ENCODE peak calls at places on chromosomes 12 and 14, in nine cellular contexts. N is CD8-positive, alpha-beta memory T cell; S is OCI-LY7; R is upper lobe of right lung; E is aorta; W is right atrium auricular region; U is fibroblast of lung; M is CD4-positive, alpha-beta T cell; Z is CD4-positive, CD25-positive, alpha-beta regulatory T cell. O is an unnamed sample.

GRCh38 chr14:52412426-52412825 is 98.3 kb downstream of the PTGER2 start:
- DNase-seq in R (no peak), S (no peak), N (no peak), Z (no peak), U (peak), E (no peak), W (no peak), M (no peak), O (no peak)

GRCh38 chr12:121805171-121805687 is 1.4 kb downstream of the SETD1B start:
- DNase-seq in M (no peak), E (peak), U (peak), N (no peak), W (no peak), R (no peak), Z (no peak), S (peak), O (no peak)

GRCh38 chr14:60339571-60339970 is 90.5 kb downstream of the PPM1A start:
- DNase-seq in Z (no peak), E (no peak), R (no peak), W (no peak), M (no peak), S (no peak), U (no peak), N (no peak), O (no peak)

GRCh38 chr14:38209572-38210159 is 2.0 kb downstream of the SSTR1 start:
- DNase-seq in M (no peak), N (no peak), U (peak), Z (no peak), W (no peak), R (no peak), E (no peak), S (no peak), O (no peak)

GRCh38 chr12:120979862-120980696 is 1.7 kb downstream of the HNF1A start:
- DNase-seq in Z (no peak), N (no peak), S (no peak), R (no peak), M (no peak), E (no peak), W (no peak), U (no peak), O (no peak)

GRCh38 chr12:121400332-121401139 is 618 bp downstream of the RNF34 start:
- DNase-seq in Z (peak), W (peak), M (peak), R (no peak), E (no peak), U (peak), S (peak), N (peak), O (peak)

GRCh38 chr14:92341791-92342190 is 18.8 kb downstream of the SLC24A4 start:
- DNase-seq in Z (no peak), U (no peak), N (no peak), E (no peak), W (no peak), R (no peak), M (no peak), S (no peak), O (no peak)

GRCh38 chr12:46212108-46212982 is 56.5 kb downstream of the SLC38A1 start:
- DNase-seq in W (no peak), N (no peak), U (no peak), R (no peak), Z (no peak), S (no peak), E (no peak), M (no peak), O (no peak)

GRCh38 chr12:116590561-116590960 is 31.4 kb downstream of the MAP1LC3B2 start:
- DNase-seq in E (no peak), M (no peak), W (no peak), R (no peak), Z (no peak), U (no peak), S (no peak), N (no peak), O (no peak)

GRCh38 chr12:116040412-116040811 is 237.1 kb downstream of the MED13L start:
- DNase-seq in S (no peak), M (no peak), W (no peak), Z (no peak), R (no peak), N (no peak), U (no peak), E (no peak), O (no peak)

GRCh38 chr14:101008631-101009336 is 105.3 kb upstream of the RTL1 start:
- DNase-seq in Z (no peak), R (peak), S (no peak), E (no peak), W (no peak), M (no peak), U (peak), N (no peak), O (no peak)

GRCh38 chr14:102899516-102899900 is 23.0 kb upstream of the AMN start:
- DNase-seq in U (no peak), Z (no peak), E (no peak), W (no peak), S (no peak), R (peak), M (no peak), N (no peak), O (no peak)

GRCh38 chr12:79344855-79345840 is 345.6 kb downstream of the PAWR start:
- DNase-seq in S (peak), R (no peak), N (no peak), U (peak), Z (no peak), W (no peak), M (no peak), E (no peak), O (no peak)

GRCh38 chr14:58772814-58773620 is 135.3 kb downstream of the DACT1 start:
- DNase-seq in R (no peak), E (no peak), U (no peak), Z (no peak), M (no peak), N (no peak), W (no peak), S (no peak), O (no peak)

GRCh38 chr12:68746572-68747180 is 700 bp downstream of the SLC35E3 start:
- DNase-seq in R (peak), W (peak), N (peak), M (no peak), E (peak), S (peak), Z (peak), U (peak), O (peak)

GRCh38 chr14:61948376-61948775 is 186.2 kb downstream of the SNAPC1 start:
- DNase-seq in U (no peak), M (no peak), E (no peak), S (no peak), N (no peak), R (no peak), W (no peak), Z (no peak), O (no peak)

DNA sequence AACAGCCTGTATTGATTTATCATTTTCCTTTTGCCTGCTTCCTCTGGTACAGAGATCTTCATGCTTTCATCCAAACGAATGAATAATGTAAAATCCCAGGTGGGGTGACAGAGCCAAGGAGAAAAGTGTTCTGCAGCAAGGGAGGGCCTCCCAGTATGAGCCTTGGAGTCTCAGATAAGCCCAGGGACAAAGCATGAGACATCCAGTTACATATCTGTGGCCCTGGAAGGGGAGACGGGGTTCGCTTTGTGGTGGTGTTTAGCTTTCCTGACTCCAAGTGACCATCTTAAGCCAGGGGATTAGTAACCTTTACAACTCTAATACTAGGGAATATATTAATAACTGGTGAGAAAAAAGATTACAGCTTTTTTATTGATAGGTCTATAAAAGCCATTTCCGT is 177.1 kb downstream of the ETV6 start:
- DNase-seq in U (no peak), W (no peak), R (no peak), S (no peak), M (no peak), Z (no peak), E (no peak), N (no peak), O (no peak)
- H3K27ac ChIP-seq in U (no peak), W (no peak), R (no peak), S (no peak), M (no peak), Z (no peak), E (no peak), N (no peak), O (no peak)

GRCh38 chr12:29004066-29004935 is 144.8 kb upstream of the FAR2 start:
- DNase-seq in N (no peak), W (no peak), M (no peak), Z (no peak), E (no peak), S (no peak), R (no peak), U (no peak), O (no peak)
- H3K27ac ChIP-seq in N (no peak), W (no peak), M (no peak), Z (no peak), E (no peak), S (no peak), R (no peak), U (no peak), O (no peak)

GRCh38 chr12:49301759-49302158 is 6.8 kb downstream of the PRPH start:
- DNase-seq in U (no peak), S (no peak), W (no peak), E (no peak), M (no peak), N (no peak), R (peak), Z (no peak), O (no peak)

GRCh38 chr12:49304161-49304560 is 9.2 kb downstream of the PRPH start:
- DNase-seq in R (peak), N (no peak), U (peak), E (no peak), W (no peak), M (no peak), Z (no peak), S (no peak), O (no peak)

GRCh38 chr12:49309361-49309760 is 13.7 kb upstream of the TROAP start:
- DNase-seq in S (no peak), W (no peak), E (no peak), Z (no peak), U (no peak), M (no peak), N (no peak), R (peak), O (no peak)

DNA sequence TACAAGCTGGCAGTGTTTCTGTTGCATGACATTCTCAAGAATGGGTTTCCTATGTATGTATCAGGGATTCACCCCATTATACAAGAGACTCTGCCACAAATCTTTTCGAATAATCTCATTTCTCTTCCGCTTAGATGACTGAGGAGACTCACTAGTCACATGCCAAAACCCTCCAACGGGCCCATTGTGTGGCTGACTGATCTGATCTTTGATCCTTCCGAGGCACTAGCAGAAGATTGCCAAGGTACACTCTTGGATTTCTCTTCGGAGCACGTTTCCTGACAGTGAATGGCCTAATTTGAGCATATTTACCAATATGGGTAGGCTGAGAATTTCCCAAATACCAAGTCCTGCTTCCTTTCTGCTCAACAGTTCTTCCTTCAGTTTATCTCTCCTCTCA is 10.8 kb downstream of the PRPH start:
- DNase-seq in S (no peak), E (no peak), N (no peak), Z (no peak), U (no peak), W (no peak), R (no peak), M (no peak), O (no peak)
- H3K27ac ChIP-seq in S (no peak), E (no peak), N (no peak), Z (no peak), U (no peak), W (no peak), R (no peak), M (no peak), O (no peak)

DNA sequence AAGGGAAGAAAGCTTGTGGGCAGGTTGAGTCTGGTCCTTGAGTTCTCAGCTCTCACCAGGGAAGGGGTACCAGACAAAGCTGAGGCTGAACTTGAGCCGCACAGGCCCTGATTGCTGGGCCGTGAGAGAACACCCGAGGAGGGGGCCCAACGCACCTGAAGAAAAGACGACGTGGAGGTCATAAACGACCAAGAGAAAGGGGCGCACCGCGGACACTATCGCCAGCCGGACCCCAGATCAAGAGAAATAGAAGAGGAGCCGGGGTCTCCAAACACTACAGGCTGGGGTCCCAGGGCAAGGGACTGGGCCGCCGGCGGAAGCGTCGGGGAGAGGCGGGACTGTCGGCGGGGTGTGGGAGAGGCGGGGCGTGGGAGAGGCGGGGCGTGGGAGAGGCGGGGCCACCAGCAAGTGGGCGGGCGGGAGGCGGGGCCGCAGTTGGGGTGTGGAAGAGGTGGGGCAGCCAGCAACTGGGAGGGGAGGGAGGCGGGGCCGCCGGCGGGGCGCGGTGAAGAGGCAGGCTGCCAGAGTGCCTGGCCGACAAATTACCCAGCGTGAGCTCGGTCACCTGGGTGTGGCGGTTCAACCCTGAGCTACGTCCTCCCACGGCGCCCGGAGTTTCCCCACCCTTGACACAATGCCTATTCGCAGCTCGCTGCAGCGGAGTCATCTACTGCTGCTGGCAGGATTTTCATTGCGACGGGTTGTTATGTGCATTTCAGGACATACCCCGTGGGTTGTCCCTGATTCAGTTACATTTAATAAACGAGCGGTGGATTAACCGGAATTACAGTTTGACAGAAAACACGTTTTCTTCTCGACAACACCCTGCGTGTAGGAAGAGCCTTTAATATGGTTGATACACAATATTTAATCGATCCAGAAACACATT is 15.5 kb upstream of the NEMF start:
- DNase-seq in M (peak), S (peak), U (peak), N (peak), Z (peak), E (peak), R (peak), W (peak), O (peak)
- H3K27ac ChIP-seq in M (peak), S (peak), U (peak), N (peak), Z (peak), E (peak), R (peak), W (peak), O (peak)

GRCh38 chr12:53224268-53224896 is 7.6 kb downstream of the RARG start:
- DNase-seq in R (no peak), M (no peak), N (no peak), W (no peak), Z (no peak), E (peak), S (no peak), U (no peak), O (no peak)
- H3K27ac ChIP-seq in R (peak), M (peak), N (no peak), W (peak), Z (peak), E (peak), S (no peak), U (no peak), O (peak)

GRCh38 chr14:24131549-24131966 is 1.1 kb downstream of the FITM1 start:
- DNase-seq in E (peak), U (no peak), W (no peak), R (no peak), Z (no peak), N (no peak), M (no peak), S (no peak), O (no peak)

GRCh38 chr14:24130380-24130716 is at the start of gene FITM1:
- DNase-seq in U (no peak), Z (no peak), R (no peak), E (no peak), N (no peak), M (no peak), W (no peak), S (no peak), O (no peak)

GRCh38 chr14:24127673-24128072 is 2.8 kb upstream of the FITM1 start:
- DNase-seq in R (no peak), W (no peak), Z (no peak), N (no peak), M (no peak), U (no peak), S (no peak), E (no peak), O (no peak)

GRCh38 chr14:24130717-24131548 is 474 bp downstream of the FITM1 start:
- DNase-seq in N (no peak), M (no peak), E (peak), U (no peak), S (no peak), R (no peak), W (no peak), Z (no peak), O (no peak)

GRCh38 chr14:24129410-24129998 is 955 bp upstream of the FITM1 start:
- DNase-seq in N (no peak), S (no peak), W (no peak), Z (no peak), U (no peak), R (no peak), E (peak), M (no peak), O (no peak)
- H3K27ac ChIP-seq in N (no peak), S (no peak), W (no peak), Z (no peak), U (no peak), R (no peak), E (no peak), M (no peak), O (no peak)

GRCh38 chr14:105014631-105015030 is 6.3 kb downstream of the CDCA4 start:
- DNase-seq in U (no peak), M (no peak), S (no peak), E (no peak), Z (no peak), N (no peak), W (no peak), R (no peak), O (no peak)
- H3K27ac ChIP-seq in U (peak), M (no peak), S (peak), E (no peak), Z (peak), N (peak), W (no peak), R (no peak), O (no peak)

DNA sequence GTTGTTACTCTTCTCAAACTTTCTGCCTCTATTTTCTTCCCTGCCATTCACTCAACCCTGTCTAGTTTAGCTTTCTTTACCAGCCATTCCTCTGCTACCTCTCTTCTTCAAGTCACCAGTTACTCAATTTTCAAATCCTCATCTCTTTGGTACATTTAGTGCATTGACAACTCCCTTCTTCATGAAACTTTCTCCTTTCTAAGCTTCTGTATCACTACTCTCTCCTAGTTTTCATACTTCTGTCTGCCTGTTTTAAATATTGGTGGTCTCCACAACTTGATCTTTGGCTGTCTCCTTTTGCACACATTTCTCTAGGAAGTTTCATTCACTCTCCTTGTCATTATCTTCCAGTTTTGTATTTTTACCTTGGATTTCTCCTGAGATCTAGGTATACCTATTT is 6.0 kb downstream of the LEMD3 start:
- DNase-seq in W (no peak), Z (no peak), M (no peak), U (no peak), S (no peak), R (no peak), E (no peak), N (no peak), O (no peak)
- H3K27ac ChIP-seq in W (no peak), Z (no peak), M (no peak), U (no peak), S (no peak), R (no peak), E (no peak), N (no peak), O (no peak)

GRCh38 chr12:47817272-47818006 is 2.3 kb downstream of the HDAC7 start:
- DNase-seq in R (peak), U (no peak), W (no peak), N (no peak), E (peak), M (no peak), Z (no peak), S (peak), O (no peak)
- H3K27ac ChIP-seq in R (peak), U (peak), W (peak), N (peak), E (peak), M (peak), Z (peak), S (peak), O (peak)